ENCODE peak calls at places on chromosomes 1 and 21, in eight cellular contexts. D, I, R, A, F, K, E and P are unnamed samples.

GRCh38 chr1:13813398-13814012 is 113.5 kb downstream of the PRDM2 start:
- DNase-seq in F (no peak), A (no peak), I (no peak), D (peak), K (no peak), R (peak), E (peak), P (peak)

GRCh38 chr1:147162093-147162492 is 10.2 kb downstream of the PRKAB2 start:
- DNase-seq in F (no peak), A (no peak), K (no peak), D (no peak), E (no peak), R (no peak), I (no peak), P (no peak)

GRCh38 chr1:209207701-209208286 is 375.7 kb upstream of the CAMK1G start:
- DNase-seq in D (peak), I (peak), E (peak), F (peak), K (peak), A (peak), R (peak), P (peak)

GRCh38 chr1:18927082-18927653 is 24.8 kb upstream of the ALDH4A1 start:
- DNase-seq in A (no peak), E (peak), R (no peak), F (no peak), D (no peak), I (no peak), K (no peak), P (no peak)

GRCh38 chr1:24474193-24474592 is 28.4 kb upstream of the RCAN3 start:
- DNase-seq in I (no peak), D (no peak), E (no peak), R (no peak), A (no peak), F (no peak), K (no peak), P (no peak)

GRCh38 chr1:92951141-92951582 is 10.1 kb downstream of the DIPK1A start:
- DNase-seq in D (peak), K (no peak), F (no peak), R (peak), A (peak), I (no peak), E (no peak), P (peak)

GRCh38 chr1:37741130-37741529 is 23.8 kb downstream of the EPHA10 start:
- DNase-seq in D (peak), I (peak), R (peak), F (no peak), E (no peak), A (peak), K (no peak), P (peak)

GRCh38 chr1:30384286-30385245 is 338.8 kb downstream of the MATN1 start:
- DNase-seq in R (no peak), I (no peak), A (peak), K (no peak), E (no peak), F (no peak), D (no peak), P (no peak)

GRCh38 chr1:181674617-181675016 is 191.3 kb downstream of the CACNA1E start:
- DNase-seq in F (no peak), D (no peak), E (no peak), I (no peak), R (no peak), K (no peak), A (no peak), P (no peak)

GRCh38 chr21:35399002-35399401 is 349.9 kb upstream of the RUNX1 start:
- DNase-seq in R (no peak), K (no peak), F (no peak), I (no peak), D (no peak), A (peak), E (no peak), P (no peak)

GRCh38 chr21:37117204-37117603 is 44.1 kb downstream of the TTC3 start:
- DNase-seq in A (no peak), R (no peak), F (no peak), K (no peak), D (no peak), E (no peak), I (no peak), P (no peak)

GRCh38 chr21:37118187-37118826 is 45.3 kb downstream of the TTC3 start:
- DNase-seq in A (no peak), I (no peak), F (no peak), K (no peak), E (no peak), R (no peak), D (no peak), P (no peak)

DNA sequence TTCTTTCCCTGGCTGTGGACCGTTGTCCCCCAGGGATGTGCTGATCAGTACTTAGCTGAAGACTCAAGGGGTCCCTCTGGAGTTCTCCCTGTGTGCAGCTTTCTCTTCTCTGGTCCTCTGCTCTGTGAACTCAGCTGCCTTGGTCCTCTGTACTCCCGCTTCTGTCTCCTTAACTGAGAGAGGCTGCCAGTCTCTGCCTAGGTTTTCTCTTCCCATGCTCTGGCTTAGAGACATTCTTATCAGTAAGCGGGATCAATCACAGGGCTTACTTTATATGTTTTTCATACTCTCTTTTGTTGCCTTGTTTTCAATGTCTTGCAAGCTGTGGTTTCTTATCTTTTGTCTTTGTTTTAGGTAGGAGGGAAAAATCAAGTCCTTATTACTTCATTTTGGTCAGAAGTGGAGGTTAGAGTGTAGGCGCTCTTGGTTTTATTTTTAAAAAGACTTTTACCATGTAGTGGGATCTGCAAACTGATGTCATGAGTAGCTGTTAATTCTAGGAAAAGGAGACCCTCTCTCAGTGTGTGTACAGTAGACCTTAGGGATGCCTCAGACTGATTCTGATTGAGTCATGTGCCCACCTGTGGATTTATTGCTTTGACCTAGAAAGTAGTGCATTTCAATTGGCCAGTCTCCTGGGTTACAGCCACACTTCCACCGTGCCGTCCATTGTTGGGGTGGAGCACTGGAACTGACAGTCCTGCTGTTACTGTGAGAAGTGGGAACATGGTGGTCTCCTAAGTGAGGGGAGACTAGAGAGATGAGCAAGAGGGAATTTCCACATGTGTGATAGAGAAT is 46.6 kb downstream of the TTC3 start:
- DNase-seq in F (no peak), I (no peak), E (no peak), K (no peak), R (no peak), A (peak), D (peak), P (no peak)
- TF ChIP-seq CTCF in F (no peak), I (no peak), E (peak), K (no peak), R (peak), A (no peak), D (peak), P (no peak)

DNA sequence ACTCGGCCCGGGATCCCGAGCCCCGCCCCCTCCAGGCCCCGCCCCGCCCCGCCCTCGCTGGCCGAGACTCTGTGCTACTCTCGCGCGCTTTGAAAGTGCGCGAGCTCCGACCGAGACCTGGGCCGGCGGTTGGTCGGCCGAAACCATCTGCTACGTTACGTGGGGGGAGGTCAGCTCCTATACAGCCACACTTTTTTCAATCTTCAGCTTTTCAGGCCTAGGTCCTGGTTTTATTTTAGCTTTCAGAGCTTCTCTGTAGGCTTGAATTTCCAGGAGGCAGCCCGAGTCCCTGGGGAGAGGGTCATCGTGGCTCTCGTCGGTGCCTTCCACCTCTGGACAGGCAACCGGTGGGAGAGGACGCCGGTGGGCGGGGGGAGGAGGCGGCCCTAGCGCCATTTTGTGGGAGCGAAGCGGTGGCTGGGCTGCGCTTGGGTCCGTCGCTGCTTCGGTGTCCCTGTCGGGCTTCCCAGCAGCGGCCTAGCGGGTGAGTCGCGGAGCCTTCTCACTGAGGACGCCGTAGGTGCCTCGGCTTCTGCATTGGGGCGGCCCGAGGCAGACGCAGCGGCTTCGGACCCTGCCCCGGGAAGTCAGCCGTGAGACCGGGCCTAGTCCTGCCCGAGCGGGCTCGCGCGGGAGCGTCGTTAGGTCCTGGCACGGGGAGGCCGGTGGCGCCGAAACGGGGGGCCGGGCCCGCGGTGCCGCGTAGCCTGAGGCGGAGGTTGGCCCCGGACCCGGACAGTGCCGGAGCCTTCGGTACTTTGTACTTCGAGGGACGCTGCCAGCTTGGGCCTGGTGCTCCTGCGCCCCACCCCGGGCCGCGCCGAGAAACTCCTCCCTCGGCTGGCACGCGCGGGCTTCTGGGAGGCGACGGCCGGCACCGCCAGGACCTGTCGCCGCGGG is at the start of gene TARDBP:
- DNase-seq in F (peak), I (peak), K (peak), A (peak), R (peak), E (peak), D (peak), P (peak)
- TF ChIP-seq CTCF in F (no peak), I (no peak), K (no peak), A (no peak), R (no peak), E (no peak), D (no peak), P (no peak)

DNA sequence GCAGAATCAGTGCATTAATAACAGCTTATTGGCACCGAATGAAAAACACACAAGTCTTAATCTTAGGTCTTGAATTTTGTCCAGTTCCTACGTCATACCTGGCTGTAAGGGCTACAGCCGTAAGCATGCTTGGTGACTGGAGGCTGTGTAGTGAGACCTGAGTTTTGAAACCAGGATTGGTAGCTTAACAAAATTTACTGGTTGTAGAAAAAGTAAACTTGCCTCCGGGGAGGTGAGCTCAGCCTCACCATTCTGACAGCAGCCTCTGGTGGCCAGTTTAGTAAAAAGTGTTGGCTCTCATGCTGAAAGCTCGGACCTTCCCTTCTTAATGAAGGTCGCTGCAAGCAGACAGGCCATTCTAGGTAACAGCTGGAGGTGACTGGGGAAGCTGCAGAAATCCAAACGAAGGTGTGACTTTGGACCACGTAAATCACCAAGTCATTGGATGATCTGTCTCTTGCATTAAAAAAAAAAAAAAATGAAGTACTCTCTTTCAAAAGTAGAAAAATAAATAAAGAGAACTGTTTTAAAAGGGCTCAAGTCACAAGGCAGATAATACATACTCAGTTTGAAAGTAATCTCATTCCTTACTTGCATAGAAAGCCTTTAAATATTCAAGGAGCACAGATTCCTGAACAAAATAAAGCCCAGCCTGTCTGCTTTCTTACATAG is 48.8 kb downstream of the HLCS start:
- DNase-seq in I (peak), E (no peak), D (peak), R (peak), K (no peak), F (peak), A (peak), P (peak)
- TF ChIP-seq CTCF in I (peak), E (peak), D (peak), R (peak), K (peak), F (no peak), A (peak), P (peak)

DNA sequence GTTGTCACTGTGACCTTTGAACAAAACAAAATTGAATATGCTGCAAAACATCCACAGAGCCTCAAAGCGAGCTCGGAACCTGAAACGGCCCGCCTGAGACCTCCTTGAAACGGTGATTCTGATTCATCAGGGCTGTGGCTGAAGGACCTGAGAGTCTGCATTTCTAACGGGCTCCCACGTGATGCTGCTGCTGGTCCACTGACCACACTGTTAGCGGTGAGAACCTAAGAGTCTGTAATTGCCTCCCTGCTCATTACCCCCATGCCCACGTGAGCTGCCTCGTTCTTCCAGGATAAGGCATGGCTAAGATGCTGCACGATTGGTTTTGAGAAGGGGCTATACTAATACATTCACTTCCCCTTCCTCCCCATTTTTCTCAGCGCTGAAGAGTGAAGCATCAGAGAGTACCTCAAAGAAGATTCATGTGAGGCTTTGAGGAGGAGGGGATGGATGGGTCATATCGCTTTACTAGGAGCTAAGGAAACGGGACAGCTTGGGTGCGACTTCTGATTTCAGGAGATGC is 9.7 kb downstream of the TLR5 start:
- DNase-seq in K (no peak), F (no peak), I (no peak), R (no peak), D (no peak), E (no peak), A (no peak), P (no peak)
- TF ChIP-seq CTCF in K (no peak), F (no peak), I (no peak), R (no peak), D (no peak), E (peak), A (no peak), P (no peak)

DNA sequence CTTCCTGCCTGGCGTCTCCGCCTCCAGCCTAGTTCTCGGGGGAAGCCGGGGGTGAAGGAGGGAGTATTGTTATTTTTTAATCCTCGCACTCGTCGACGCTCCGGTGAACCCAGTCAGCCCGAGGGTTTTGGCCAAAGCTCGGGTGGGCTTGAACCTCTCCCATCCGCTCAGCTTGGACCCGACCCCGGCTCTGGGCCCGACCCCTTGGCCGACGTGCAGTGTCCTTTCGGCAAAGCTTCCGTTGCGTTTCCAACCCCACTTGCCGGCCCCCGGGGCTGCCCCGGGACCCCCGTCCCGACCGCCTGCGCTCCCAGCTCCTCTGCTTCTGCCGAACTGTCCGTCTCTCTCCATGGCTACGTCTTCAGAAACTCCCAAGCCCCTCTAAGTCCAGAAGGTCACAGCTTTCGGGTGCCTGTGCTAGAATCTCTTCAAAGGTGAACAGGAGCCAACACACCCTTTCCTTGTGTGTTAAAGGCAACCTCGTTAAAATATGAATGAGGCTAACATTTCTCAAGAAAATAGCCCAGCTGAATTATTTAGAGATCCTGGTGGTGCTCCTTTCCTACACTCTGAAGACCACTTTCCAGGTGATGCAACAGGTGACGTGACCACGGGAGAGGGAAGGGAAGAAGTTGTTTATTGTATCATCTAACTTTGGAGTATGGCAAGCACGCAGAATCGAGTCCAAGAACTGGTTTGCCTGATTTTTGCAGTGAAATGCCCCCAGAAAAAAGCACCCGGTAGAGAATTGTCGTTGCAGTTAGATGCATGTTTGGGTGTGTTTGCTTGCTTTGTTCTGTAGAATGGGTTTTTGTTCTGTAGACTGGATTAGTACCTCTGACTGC is 735 bp downstream of the DESI2 start:
- DNase-seq in K (no peak), F (no peak), D (no peak), R (peak), A (no peak), I (no peak), E (no peak), P (peak)
- TF ChIP-seq CTCF in K (no peak), F (peak), D (no peak), R (no peak), A (no peak), I (no peak), E (no peak), P (no peak)

DNA sequence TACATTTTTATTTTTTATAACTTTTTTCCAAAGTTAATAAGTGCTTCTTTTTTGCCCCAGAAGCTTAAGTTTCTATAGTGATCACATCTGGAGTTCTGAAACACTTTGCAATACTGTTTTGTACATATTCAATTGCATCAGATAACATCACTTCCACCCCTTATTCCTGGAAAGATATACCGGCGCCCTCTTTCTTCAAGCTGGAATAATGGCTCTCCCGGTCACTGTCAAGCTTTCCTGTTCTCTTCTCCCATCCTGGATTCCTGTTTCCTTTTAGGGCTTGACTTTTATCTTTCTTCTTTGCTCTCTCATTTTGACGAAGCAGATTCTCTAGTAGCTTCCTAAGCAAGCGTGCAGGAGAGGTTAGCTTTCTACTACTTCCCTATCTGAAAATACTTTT is 1866.8 kb downstream of the MRPL39 start:
- DNase-seq in D (no peak), K (no peak), F (no peak), E (no peak), I (no peak), A (no peak), R (no peak), P (no peak)
- TF ChIP-seq CTCF in D (no peak), K (no peak), F (no peak), E (no peak), I (no peak), A (no peak), R (no peak), P (no peak)

DNA sequence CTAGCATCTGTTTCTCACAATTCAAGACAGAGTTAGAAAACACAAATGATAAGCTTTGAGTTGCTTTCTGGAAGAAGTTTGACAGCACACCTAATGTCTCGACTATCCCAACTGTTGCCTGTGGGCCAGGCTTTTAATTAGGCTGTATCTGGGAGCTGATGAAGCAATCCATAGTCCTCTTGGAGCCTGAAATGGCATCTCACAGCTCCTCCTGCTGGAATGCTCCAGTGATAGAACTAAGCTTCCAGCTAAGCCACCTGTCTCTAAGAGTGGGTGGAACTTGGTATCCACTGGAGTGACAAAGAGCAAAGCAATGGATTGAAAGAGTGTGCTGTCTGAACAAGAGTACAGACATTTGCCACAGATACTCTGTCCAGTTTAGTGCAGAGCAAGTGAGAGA is 605.3 kb upstream of the NR5A2 start:
- DNase-seq in K (no peak), D (peak), I (no peak), F (peak), E (no peak), R (peak), A (peak), P (peak)
- TF ChIP-seq CTCF in K (no peak), D (peak), I (no peak), F (peak), E (peak), R (peak), A (peak), P (peak)